ENCODE peak calls at places on chromosomes 16 and 17, in nine cellular contexts. B is amygdala; D is Daoy; V is left cardiac atrium; Y is GM19239; F is HTR-8/SVneo; I is stimulated activated CD4-positive, alpha-beta T cell treated with anti-CD3 and anti-CD28 coated beads, Interleukin-1b, Interleukin-23, amount 100 ng/mL, for 24 hours; G is bronchial epithelial cell; Z is endodermal cell. X is an unnamed sample.

GRCh38 chr17:6427284-6427781 is 7.6 kb downstream of the AIPL1 start:
- DNase-seq in B (no peak), D (peak; percentile 70), V (no peak), Y (peak; percentile 43), F (no peak), I (peak; percentile 25), G (no peak), Z (no peak), X (peak; percentile 62)

GRCh38 chr16:12559714-12560113 is 244.0 kb downstream of the CPPED1 start:
- DNase-seq in B (no peak), D (no peak), V (no peak), Y (no peak), F (no peak), I (no peak), G (no peak), Z (no peak), X (no peak)

GRCh38 chr16:86573215-86573614 is 5.1 kb upstream of the FOXL1 start:
- DNase-seq in B (no peak), D (no peak), V (no peak), Y (no peak), F (no peak), I (no peak), G (no peak), Z (peak; percentile 88), X (no peak)

GRCh38 chr16:19168173-19169080 is at the start of gene SYT17:
- DNase-seq in B (peak; percentile 26), D (peak; percentile 25), V (peak; percentile 40), Y (no peak), F (peak; percentile 28), I (no peak), G (no peak), Z (no peak), X (no peak)

GRCh38 chr16:78385406-78385805 is 286.0 kb downstream of the WWOX start:
- DNase-seq in B (no peak), D (no peak), V (no peak), Y (no peak), F (no peak), I (no peak), G (no peak), Z (no peak), X (no peak)

GRCh38 chr16:69276143-69277115 is 34.7 kb upstream of the VPS4A start:
- DNase-seq in B (no peak), D (peak; percentile 81), V (peak; percentile 67), Y (no peak), F (peak; percentile 28), I (no peak), G (no peak), Z (no peak), X (no peak)

GRCh38 chr17:16211601-16212000 is 3.7 kb downstream of the NCOR1 start:
- DNase-seq in B (no peak), D (no peak), V (no peak), Y (no peak), F (no peak), I (no peak), G (no peak), Z (no peak), X (no peak)

GRCh38 chr16:48450367-48450766 is 65.2 kb upstream of the SIAH1 start:
- DNase-seq in B (no peak), D (no peak), V (no peak), Y (no peak), F (no peak), I (no peak), G (peak; percentile 28), Z (no peak), X (no peak)

GRCh38 chr17:75564195-75564594 is 23.4 kb upstream of the MYO15B start:
- DNase-seq in B (no peak), D (no peak), V (no peak), Y (no peak), F (no peak), I (no peak), G (no peak), Z (peak; percentile 38), X (no peak)